ENCODE peak calls at places on chromosomes 4 and X, in seven cellular contexts. W, V, M, I, S, G and R are unnamed samples.

GRCh38 chrX:129665916-129666644 is 11.3 kb upstream of the APLN start:
- DNase-seq in W (no peak), V (no peak), M (no peak), I (no peak), S (no peak), G (no peak), R (peak)

GRCh38 chr4:126766266-126766665 is 866.5 kb upstream of the INTU start:
- DNase-seq in W (no peak), V (no peak), M (no peak), I (no peak), S (no peak), G (peak), R (no peak)

GRCh38 chrX:137562096-137562495 is 3.8 kb upstream of the ZIC3 start:
- DNase-seq in W (no peak), V (no peak), M (no peak), I (no peak), S (no peak), G (no peak), R (no peak)

GRCh38 chr4:170248029-170248428 is 158.3 kb upstream of the AADAT start:
- DNase-seq in W (no peak), V (no peak), M (no peak), I (no peak), S (no peak), G (no peak), R (no peak)

GRCh38 chrX:51148848-51149247 is 183.8 kb upstream of the NUDT10 start:
- DNase-seq in W (no peak), V (no peak), M (no peak), I (no peak), S (no peak), G (no peak), R (no peak)

GRCh38 chrX:122739770-122740169 is 444.3 kb upstream of the GRIA3 start:
- DNase-seq in W (no peak), V (no peak), M (no peak), I (no peak), S (no peak), G (no peak), R (no peak)

GRCh38 chrX:102651242-102651967 is at the start of gene GPRASP1:
- DNase-seq in W (no peak), V (peak), M (peak), I (peak), S (peak), G (peak), R (no peak)

GRCh38 chr4:111601671-111602070 is 543.6 kb upstream of the FAM241A start:
- DNase-seq in W (no peak), V (no peak), M (no peak), I (no peak), S (no peak), G (no peak), R (no peak)

GRCh38 chrX:138018145-138018799 is 452.3 kb downstream of the ZIC3 start:
- DNase-seq in W (no peak), V (no peak), M (no peak), I (no peak), S (no peak), G (no peak), R (no peak)

GRCh38 chr4:78776031-78776728 is at the start of gene BMP2K:
- DNase-seq in W (peak), V (peak), M (peak), I (peak), S (peak), G (peak), R (peak)
- TF ChIP-seq POLR2A in W (no peak), V (peak), M (peak), I (no peak), S (no peak), G (peak), R (peak)

GRCh38 chrX:41391606-41392005 is 55.5 kb upstream of the NYX start:
- DNase-seq in W (no peak), V (no peak), M (no peak), I (no peak), S (no peak), G (peak), R (no peak)
- TF ChIP-seq POLR2A in W (no peak), V (no peak), M (no peak), I (no peak), S (no peak), G (no peak), R (no peak)

DNA sequence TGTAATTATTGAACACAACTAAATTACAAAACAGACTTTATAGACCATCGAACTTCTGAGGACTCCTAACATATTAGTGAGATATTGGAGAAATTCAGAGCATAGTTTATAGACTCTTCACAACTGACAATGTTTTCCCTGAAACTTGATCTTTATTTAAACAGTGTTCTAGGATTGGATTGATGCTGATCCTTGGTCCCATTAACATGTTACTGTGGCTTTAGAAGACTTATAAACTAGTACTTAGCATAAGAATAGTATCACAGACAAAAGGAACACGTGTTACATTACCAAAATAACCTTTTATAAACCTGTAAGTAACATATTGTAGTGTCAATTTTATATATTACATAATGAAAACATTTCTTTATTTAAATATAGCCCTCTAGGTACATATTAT is 689.6 kb downstream of the CCSER1 start:
- DNase-seq in W (no peak), V (no peak), M (no peak), I (no peak), S (no peak), G (no peak), R (no peak)
- TF ChIP-seq POLR2A in W (no peak), V (no peak), M (no peak), I (no peak), S (no peak), G (no peak), R (no peak)

GRCh38 chr4:38868055-38868965 is 704 bp downstream of the FAM114A1 start:
- DNase-seq in W (no peak), V (peak), M (no peak), I (peak), S (peak), G (peak), R (no peak)

GRCh38 chr4:38869511-38869910 is 1.9 kb downstream of the FAM114A1 start:
- DNase-seq in W (no peak), V (no peak), M (no peak), I (no peak), S (no peak), G (no peak), R (no peak)

GRCh38 chr4:38865445-38865844 is 2.2 kb upstream of the FAM114A1 start:
- DNase-seq in W (no peak), V (no peak), M (no peak), I (no peak), S (no peak), G (peak), R (no peak)

GRCh38 chr4:38866973-38867477 is 581 bp upstream of the FAM114A1 start:
- DNase-seq in W (no peak), V (no peak), M (no peak), I (no peak), S (no peak), G (no peak), R (no peak)

DNA sequence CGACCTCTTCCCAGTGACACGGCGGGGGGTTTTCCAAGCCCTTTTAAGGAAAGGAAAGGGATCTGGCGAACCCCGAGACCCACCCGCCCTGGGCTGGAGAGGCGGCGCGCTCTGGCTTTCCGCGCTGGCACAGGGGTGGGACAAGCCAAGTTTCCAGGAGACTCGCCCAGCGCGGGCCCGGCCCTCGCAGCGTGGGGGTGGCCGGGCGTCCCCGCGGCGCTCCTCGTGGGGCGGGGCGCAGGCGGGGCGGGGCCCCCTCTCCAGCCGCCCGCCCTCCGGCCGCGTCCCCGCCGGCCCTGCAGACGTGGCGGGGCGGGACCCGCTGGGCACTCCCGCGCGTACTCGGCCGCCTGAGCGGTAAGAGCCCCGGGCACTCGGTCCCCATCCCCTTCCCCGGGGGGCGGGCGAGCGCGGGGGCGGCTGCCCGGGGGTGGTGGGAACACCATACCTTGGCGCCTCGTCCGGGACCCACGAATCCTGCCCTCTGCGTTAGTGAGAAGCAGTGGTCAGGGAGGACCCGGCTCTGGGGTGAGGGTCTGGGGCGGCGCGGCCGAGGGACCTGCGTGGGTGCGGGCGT is at the start of gene FAM114A1:
- DNase-seq in W (peak), V (peak), M (peak), I (peak), S (peak), G (peak), R (peak)
- TF ChIP-seq POLR2A in W (peak), V (peak), M (no peak), I (peak), S (no peak), G (peak), R (peak)

GRCh38 chr4:86939123-86939522 is 4.3 kb downstream of the AFF1 start:
- DNase-seq in W (no peak), V (no peak), M (no peak), I (no peak), S (no peak), G (no peak), R (no peak)

GRCh38 chr4:86934147-86934771 is 552 bp upstream of the AFF1 start:
- DNase-seq in W (no peak), V (no peak), M (no peak), I (no peak), S (no peak), G (no peak), R (no peak)

GRCh38 chr4:86934772-86935498 is at the start of gene AFF1:
- DNase-seq in W (peak), V (peak), M (peak), I (peak), S (peak), G (peak), R (peak)

GRCh38 chr4:86935499-86935832 is 655 bp downstream of the AFF1 start:
- DNase-seq in W (no peak), V (no peak), M (no peak), I (peak), S (peak), G (no peak), R (no peak)

DNA sequence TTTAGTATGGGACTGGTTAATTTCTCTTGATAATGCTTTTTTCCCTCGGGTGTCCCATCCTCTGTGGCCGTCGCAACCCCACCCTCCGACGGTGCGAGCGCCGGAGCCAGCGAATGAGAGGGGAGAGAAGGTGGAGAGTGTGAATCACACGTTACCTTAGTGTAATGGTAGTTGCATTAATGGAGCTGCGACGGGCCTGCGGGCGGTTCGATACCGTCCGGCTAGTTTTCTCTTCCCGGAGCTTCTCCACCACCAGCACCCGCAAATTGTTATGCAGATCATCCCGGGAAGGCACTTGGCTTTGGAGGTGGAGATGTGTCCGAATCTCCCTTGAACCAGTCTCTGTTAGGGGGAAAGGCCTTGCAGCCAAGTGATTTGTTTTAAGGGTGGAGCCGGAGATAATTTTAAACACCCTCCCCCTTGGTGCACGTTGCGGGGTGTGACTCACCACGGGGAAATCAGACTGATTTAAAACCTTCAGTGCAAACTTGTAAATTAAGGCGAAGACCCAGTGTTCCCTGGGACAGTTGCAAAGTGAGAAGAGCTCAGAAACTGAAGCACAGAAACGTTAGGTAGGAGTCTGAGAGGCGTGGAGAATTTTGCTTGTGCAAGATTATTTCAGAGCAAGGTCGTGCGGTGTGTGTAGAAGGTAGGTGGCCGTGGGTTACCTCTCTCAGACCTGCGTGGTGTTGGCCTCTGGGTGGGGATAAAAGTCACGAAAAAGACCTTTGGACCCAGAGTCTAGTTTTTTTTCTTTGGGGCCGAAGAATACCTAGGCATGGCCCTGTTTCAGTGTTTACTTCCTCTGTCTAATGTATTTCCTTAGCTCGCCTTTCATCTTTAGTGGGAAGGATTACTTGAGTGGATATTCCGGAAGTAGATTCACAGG is 1.3 kb downstream of the AFF1 start:
- DNase-seq in W (peak), V (peak), M (peak), I (peak), S (peak), G (peak), R (peak)
- TF ChIP-seq POLR2A in W (peak), V (peak), M (peak), I (peak), S (peak), G (peak), R (peak)

DNA sequence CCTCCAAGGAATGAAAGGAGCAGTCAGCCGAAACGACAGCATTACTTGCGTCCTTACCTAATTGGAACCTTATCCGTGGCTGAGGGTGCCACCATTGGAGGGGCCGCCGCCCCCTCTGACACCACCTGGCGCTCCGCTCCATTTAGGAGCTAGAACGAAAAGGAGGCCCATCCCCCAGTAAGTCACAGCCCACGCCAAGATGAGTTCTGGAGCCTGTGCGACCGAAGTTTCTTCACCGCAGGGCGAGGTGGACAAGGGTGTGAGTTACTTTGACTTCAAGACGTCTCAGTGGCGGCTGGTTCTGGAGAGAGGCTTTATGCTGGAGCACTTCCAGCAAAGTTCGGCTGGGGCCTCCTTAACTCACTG is 729 bp upstream of the IRF2 start:
- DNase-seq in W (peak), V (no peak), M (peak), I (peak), S (peak), G (peak), R (peak)
- TF ChIP-seq POLR2A in W (no peak), V (no peak), M (peak), I (no peak), S (no peak), G (no peak), R (no peak)

GRCh38 chrX:69165116-69165651 is at the start of gene PJA1:
- DNase-seq in W (peak), V (peak), M (peak), I (peak), S (peak), G (peak), R (peak)
- TF ChIP-seq POLR2A in W (peak), V (peak), M (no peak), I (peak), S (no peak), G (peak), R (peak)